ENCODE peak calls at places on chromosome X, in four cellular contexts. B, K, V and Z are unnamed samples.

GRCh38 chrX:68511255-68511654 is 12.4 kb downstream of the YIPF6 start:
- DNase-seq in B (no peak), V (no peak), K (peak), Z (no peak)

GRCh38 chrX:131747173-131747572 is 203.3 kb downstream of the OR13H1 start:
- DNase-seq in V (no peak), K (no peak), B (no peak), Z (peak)

GRCh38 chrX:149365061-149365460 is 140.0 kb downstream of the IDS start:
- DNase-seq in B (no peak), K (no peak), V (no peak), Z (no peak)

GRCh38 chrX:151227637-151228036 is 51.3 kb downstream of the GPR50 start:
- DNase-seq in B (no peak), V (no peak), K (no peak), Z (no peak)

GRCh38 chrX:22396408-22396807 is 123.7 kb downstream of the CBLL2 start:
- DNase-seq in V (no peak), B (no peak), K (no peak), Z (no peak)

GRCh38 chrX:119398587-119398973 is 556 bp upstream of the SLC25A43 start:
- DNase-seq in V (no peak), K (no peak), B (no peak), Z (no peak)

GRCh38 chrX:131970347-131970746 is 52.8 kb upstream of the STK26 start:
- DNase-seq in V (no peak), B (no peak), K (no peak), Z (no peak)

GRCh38 chrX:78548012-78548411 is 111.1 kb downstream of the RTL3 start:
- DNase-seq in V (no peak), B (no peak), K (no peak), Z (no peak)

GRCh38 chrX:74234829-74235228 is 69.2 kb upstream of the ZCCHC13 start:
- DNase-seq in K (no peak), B (no peak), V (no peak), Z (no peak)

GRCh38 chrX:24694825-24695224 is 1.1 kb downstream of the POLA1 start:
- DNase-seq in B (no peak), K (no peak), V (no peak), Z (no peak)

GRCh38 chrX:20361081-20361889 is 94.6 kb upstream of the RPS6KA3 start:
- DNase-seq in K (peak), V (no peak), B (no peak), Z (no peak)

GRCh38 chrX:132022115-132022862 is 813 bp upstream of the STK26 start:
- DNase-seq in V (no peak), B (no peak), K (no peak), Z (no peak)

DNA sequence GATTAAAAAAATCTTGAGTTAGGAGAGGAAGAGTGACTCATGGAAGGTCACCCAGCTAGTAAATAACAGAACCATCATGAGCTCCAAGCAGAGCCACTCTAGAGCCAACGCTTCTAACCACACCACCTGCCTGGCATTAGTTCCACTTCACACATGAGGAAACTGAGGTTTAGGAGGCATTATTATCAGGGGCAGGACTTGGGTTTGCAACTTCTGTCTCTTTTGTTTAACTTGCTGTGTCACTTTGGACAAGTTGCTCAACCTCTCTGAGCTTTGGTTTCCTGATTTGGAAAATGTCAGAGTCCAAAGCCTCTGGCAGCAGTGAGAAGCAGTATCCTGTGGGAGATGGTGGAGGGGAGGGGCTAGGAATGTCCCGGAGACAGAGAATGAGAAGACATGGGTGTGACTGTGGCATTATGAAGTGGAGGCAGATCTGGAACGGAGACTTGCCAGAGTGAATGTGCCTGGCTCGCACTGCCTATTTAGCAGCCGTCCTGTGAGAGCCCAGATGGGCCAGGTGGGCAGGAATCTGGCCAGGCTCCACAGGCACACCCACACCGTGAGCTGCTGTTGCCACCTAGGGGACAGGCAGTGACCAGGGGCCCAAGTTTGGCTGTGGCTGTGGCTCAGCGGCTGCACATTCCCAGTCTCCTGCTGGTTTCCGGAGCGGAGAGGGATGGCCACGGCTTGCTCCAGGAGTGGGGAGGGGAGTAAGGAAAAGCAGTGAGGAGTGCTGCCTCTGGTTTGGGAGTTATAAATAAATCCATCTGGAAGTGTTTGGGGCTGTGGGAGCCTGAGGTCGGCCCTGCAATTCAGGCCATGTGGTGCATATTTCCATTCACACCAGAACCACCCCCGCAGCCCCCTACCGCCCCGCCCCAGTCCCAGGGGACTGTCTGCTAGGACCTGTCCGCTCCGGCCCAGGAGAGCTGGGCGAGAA is 93.4 kb downstream of the NHSL2 start:
- DNase-seq in V (no peak), B (no peak), K (peak), Z (peak)
- H3K27ac ChIP-seq in V (no peak), B (no peak), K (peak), Z (peak)

DNA sequence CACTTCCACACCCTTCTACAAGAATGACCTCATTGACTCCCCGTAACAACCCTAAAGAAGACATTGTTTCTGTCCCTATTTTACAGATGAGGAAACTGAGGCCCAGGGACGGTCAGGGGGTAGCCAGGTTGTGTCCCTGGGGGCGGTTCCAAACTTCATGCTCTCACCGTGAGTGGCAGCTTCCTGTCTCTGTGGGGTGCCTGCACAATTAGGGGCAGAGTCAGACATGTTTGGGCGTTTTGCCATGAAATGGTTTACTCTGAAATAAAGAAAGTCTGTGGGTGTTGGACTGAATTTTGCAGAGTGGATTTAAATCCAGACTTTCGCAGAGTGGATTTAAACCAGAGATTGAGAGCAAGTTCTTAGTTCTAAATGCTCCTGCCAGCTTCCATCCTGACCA is 44.3 kb upstream of the TBL1X start:
- DNase-seq in B (no peak), K (no peak), V (no peak), Z (no peak)
- H3K27ac ChIP-seq in B (no peak), K (no peak), V (no peak), Z (no peak)

DNA sequence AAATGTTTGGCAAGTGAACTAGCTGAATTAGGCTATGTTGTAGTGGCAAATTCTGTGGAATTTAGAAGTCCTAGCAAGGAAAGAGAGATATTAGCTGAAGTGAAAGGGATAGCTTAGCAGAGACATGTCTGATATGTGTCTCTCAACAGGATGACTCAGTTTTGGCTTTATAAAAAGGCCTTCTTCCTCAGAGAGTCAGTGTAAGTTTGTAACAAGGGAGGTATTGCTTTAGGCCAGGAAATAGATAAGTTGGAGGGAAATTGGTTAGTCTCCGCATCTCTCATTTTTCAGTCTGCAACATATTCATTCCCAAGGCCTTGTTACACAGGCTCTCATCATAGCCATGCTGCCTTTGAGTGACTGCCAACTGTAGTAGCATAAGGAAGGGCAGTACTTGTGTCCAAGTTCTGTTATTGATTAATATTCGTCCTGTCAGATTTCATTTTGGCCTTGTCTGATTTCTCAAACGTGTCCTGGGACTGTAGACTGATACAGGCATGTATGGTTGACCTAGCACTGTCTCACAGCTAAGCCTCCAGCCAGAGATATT is 4.0 kb downstream of the TMEM164 start:
- DNase-seq in V (no peak), K (no peak), B (no peak), Z (no peak)
- H3K27ac ChIP-seq in V (no peak), K (no peak), B (no peak), Z (peak)

DNA sequence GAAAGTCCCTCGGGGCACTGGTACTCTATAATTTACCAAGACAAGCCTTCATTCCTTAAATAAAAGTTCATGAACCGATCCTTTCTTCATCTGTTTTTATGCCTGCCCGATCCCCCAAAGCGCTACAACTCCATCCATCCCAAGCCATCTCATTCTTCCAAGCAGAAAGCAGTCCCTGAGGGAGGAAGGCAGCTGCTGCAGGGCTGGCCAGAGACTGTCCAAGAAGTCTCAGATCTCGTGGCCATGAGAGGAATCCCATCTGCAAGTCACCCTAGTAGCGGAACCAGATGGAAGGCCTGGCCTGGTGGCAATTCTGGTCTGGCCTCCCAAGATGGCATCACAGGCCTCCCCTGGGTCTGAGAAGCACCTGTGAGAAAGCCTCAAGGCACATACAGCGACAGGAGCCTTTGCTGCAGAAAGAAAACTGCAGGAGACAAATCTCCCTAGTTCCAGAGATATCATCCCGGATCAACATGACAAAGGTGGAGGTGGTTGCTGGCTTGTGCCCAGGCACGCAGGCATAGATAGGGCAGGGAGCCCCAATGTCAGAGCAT is 93.7 kb downstream of the BCOR start:
- DNase-seq in B (no peak), K (no peak), V (no peak), Z (no peak)
- H3K27ac ChIP-seq in B (no peak), K (no peak), V (no peak), Z (no peak)

GRCh38 chrX:102744307-102744706 is 23.8 kb downstream of the GPRASP3 start:
- DNase-seq in K (no peak), V (no peak), B (no peak), Z (no peak)

GRCh38 chrX:102745513-102746133 is 25.1 kb downstream of the GPRASP3 start:
- DNase-seq in K (no peak), V (no peak), B (no peak), Z (peak)

DNA sequence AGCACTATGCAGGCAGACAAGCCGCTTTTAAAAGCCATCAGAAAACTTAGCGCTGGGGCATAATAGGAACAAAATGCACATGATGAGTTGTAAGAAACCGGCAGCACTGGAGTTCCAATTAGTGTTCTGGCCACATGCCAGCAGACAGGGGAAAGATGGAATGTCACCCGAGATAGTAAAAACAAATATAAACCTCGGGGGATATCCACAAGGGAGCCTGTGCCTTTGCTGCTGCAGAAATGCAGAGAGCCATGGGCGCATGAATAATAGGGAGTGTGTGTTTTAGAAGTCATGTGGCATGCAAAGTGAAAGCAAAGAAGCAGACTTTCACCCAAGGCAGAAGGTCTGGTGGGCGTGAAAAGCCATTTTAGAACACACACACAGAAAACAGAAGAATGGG is 19.1 kb downstream of the GPRASP3 start:
- DNase-seq in B (no peak), K (no peak), V (no peak), Z (no peak)
- H3K27ac ChIP-seq in B (no peak), K (no peak), V (no peak), Z (no peak)

DNA sequence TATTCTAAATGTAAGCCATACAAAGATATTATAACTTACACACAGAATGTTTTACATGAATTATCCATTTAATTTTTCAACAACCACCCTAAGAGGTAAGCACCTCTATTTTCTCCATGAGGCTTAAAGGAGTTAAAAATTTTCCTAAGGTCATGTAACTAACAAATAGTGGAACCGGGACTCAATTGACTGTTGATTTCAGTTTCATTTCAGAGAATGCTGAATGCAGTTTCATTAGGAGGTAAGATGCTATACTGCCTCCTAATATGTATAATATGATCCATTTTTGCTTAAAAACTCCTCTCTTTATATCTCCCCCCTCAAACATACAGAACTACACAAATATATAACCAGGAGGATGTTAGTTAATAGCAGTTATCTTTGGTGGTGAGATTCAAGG is 29.1 kb downstream of the PHKA1 start:
- DNase-seq in K (no peak), B (no peak), V (no peak), Z (no peak)
- H3K27ac ChIP-seq in K (no peak), B (no peak), V (no peak), Z (no peak)

GRCh38 chrX:13380230-13380629 is 60.4 kb upstream of the ATXN3L start:
- DNase-seq in K (no peak), V (no peak), B (no peak), Z (no peak)

GRCh38 chrX:13373807-13374187 is 53.9 kb upstream of the ATXN3L start:
- DNase-seq in K (no peak), V (no peak), B (no peak), Z (no peak)

GRCh38 chrX:13374364-13374763 is 54.5 kb upstream of the ATXN3L start:
- DNase-seq in B (no peak), K (no peak), V (no peak), Z (no peak)

GRCh38 chrX:13376857-13377441 is 57.1 kb upstream of the ATXN3L start:
- DNase-seq in B (no peak), K (peak), V (no peak), Z (no peak)

GRCh38 chrX:13377537-13377936 is 57.7 kb upstream of the ATXN3L start:
- DNase-seq in B (no peak), K (no peak), V (no peak), Z (peak)
- H3K27ac ChIP-seq in B (no peak), K (peak), V (no peak), Z (peak)

DNA sequence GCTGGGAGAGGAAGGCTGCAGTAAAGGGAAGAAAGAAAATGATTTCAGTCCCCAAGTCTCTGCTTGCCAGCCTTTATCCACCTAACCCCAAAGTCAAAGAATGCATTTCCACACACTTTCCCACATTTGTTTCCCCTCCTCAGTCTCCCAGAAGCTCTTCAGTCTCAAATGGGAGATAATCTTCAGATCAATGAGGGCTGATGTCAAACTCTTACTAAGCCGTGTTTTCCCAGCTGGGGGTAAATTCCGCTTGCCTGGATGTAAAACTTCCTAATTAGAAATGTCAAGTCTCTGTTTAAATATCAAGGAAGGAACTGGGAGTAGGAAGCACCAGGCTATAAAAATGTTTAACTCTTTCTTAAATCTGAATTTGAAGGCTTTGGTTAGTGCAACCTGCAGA is 601.3 kb upstream of the ACTRT1 start:
- DNase-seq in V (no peak), B (no peak), K (no peak), Z (no peak)
- H3K27ac ChIP-seq in V (no peak), B (no peak), K (no peak), Z (no peak)

DNA sequence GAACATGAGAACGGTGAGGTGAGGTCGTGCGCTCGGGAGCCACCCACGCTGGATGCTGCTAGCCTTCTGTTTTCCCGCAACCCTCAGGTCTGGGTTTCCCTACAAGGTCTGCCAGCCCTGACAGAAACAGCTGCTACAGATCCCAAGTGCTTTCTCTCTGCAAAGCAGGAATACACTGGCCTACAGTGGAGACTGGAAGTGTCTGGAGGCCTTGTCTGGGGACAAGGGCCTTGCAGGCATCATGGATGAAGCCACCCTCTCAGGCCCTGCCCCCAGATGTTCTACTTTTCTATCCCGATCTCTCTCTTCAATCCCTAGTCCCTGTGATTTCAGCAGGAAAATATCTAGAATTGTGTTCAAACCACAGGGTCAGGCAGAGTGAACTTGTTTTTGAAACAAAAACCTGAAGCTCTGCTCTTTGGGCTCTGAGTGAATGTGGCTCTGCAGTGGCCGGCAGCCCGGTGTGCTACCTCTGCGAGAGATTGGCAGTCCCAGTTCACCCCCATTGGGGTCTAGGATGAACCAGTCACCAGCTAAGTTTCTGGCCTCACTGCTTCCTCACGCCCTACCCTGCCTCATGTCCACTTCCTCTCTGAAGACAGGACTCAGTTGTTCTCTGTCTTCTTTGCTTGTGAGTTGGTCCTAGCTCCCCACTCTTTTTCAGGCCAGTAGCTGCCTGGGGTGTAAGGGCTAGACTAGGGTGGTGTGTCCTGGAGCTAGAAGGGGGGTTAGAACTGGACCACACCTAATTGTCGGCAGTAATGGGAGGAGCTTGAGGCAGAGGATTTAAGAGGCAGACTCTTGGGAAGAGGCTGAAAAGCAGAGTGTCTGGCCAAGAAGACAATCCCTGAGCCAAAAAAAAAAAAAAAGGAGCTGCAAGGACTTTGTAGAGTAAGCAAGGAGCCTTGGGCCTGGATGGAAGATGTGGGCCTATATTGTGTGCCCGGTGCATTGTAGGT is 89.5 kb downstream of the RTL5 start:
- DNase-seq in K (no peak), V (no peak), B (no peak), Z (peak)
- H3K27ac ChIP-seq in K (peak), V (no peak), B (no peak), Z (peak)